ENCODE peak calls at places on chromosomes 16 and 17, in ten cellular contexts. O is central memory CD4-positive, alpha-beta T cell; A is stimulated activated CD4-positive, alpha-beta T cell treated with anti-CD3 and anti-CD28 coated beads, TNF-alpha, amount 100 ng/mL, for 48 hours; F is A172; M is psoas muscle; H is EL; K is NCI-H1694; J is mesenchymal stem cell; U is Panc1; T is gastrocnemius medialis. C is an unnamed sample.

GRCh38 chr16:53775106-53775820 is 71.3 kb downstream of the FTO start:
- DNase-seq in T (no peak), F (no peak), K (no peak), M (no peak), O (no peak), U (no peak), H (peak), J (peak), A (no peak), C (peak)

GRCh38 chr17:60524463-60525346 is 1.3 kb downstream of the APPBP2 start:
- DNase-seq in M (no peak), F (peak), A (no peak), K (peak), T (no peak), J (peak), H (peak), U (no peak), O (no peak), C (peak)

GRCh38 chr17:75262112-75262606 is 480 bp downstream of the MRPS7 start:
- DNase-seq in T (no peak), U (no peak), J (no peak), H (no peak), K (no peak), O (no peak), M (peak), A (no peak), F (peak), C (no peak)

GRCh38 chr16:85253127-85253941 is 141.1 kb upstream of the CIBAR2 start:
- DNase-seq in J (peak), T (peak), U (no peak), F (no peak), M (peak), K (peak), O (peak), H (peak), A (peak), C (peak)

GRCh38 chr16:3022208-3022696 is 1.5 kb downstream of the HCFC1R1 start:
- DNase-seq in M (peak), A (peak), H (peak), F (peak), U (peak), O (peak), J (peak), T (peak), K (no peak), C (peak)

GRCh38 chr17:74151551-74152315 is 51.7 kb upstream of the RPL38 start:
- DNase-seq in T (no peak), K (no peak), A (no peak), M (no peak), F (no peak), O (no peak), H (no peak), U (no peak), J (no peak), C (no peak)

GRCh38 chr16:84786605-84787302 is 33.0 kb upstream of the CRISPLD2 start:
- DNase-seq in M (no peak), U (no peak), K (no peak), J (no peak), A (no peak), O (no peak), F (no peak), T (no peak), H (no peak), C (no peak)

GRCh38 chr16:85444879-85445778 is 168.0 kb upstream of the GSE1 start:
- DNase-seq in J (no peak), A (no peak), H (no peak), K (peak), U (no peak), F (no peak), M (no peak), O (no peak), T (no peak), C (no peak)

GRCh38 chr16:83520596-83520995 is 287.2 kb upstream of the HSBP1 start:
- DNase-seq in U (no peak), F (no peak), H (no peak), K (no peak), T (no peak), M (no peak), A (no peak), J (no peak), O (no peak), C (no peak)

GRCh38 chr17:76024353-76024752 is 2.8 kb downstream of the EVPL start:
- DNase-seq in A (no peak), M (no peak), U (no peak), T (no peak), J (no peak), H (no peak), K (no peak), F (no peak), O (no peak), C (no peak)

GRCh38 chr17:77450742-77451270 is 310.0 kb downstream of the SEC14L1 start:
- DNase-seq in U (no peak), J (no peak), T (no peak), A (no peak), H (no peak), K (no peak), M (no peak), F (no peak), O (no peak), C (no peak)

GRCh38 chr16:317583-317982 is 34.6 kb downstream of the PDIA2 start:
- DNase-seq in A (no peak), O (no peak), T (no peak), M (no peak), H (no peak), J (no peak), U (no peak), K (no peak), F (no peak), C (no peak)

GRCh38 chr17:4249452-4250029 is 14.2 kb downstream of the ANKFY1 start:
- DNase-seq in U (no peak), T (no peak), F (peak), J (peak), A (no peak), M (no peak), H (peak), O (peak), K (no peak), C (peak)

GRCh38 chr17:59643159-59643857 is 23.6 kb downstream of the CLTC start:
- DNase-seq in U (no peak), H (no peak), M (no peak), T (no peak), K (no peak), O (no peak), F (peak), J (peak), A (no peak), C (peak)

GRCh38 chr16:79869304-79870015 is 268.9 kb upstream of the MAF start:
- DNase-seq in T (no peak), U (no peak), J (no peak), M (no peak), F (no peak), O (no peak), A (no peak), K (no peak), H (no peak), C (no peak)

GRCh38 chr16:57514891-57515600 is 21.3 kb downstream of the CCDC102A start:
- DNase-seq in M (peak), T (no peak), H (no peak), J (no peak), U (no peak), A (no peak), O (no peak), K (no peak), F (no peak), C (no peak)

GRCh38 chr17:55304171-55304859 is 39.6 kb downstream of the HLF start:
- DNase-seq in O (no peak), F (no peak), T (no peak), U (no peak), A (no peak), M (no peak), H (peak), J (no peak), K (no peak), C (no peak)

GRCh38 chr17:28008526-28008925 is 34.0 kb upstream of the NLK start:
- DNase-seq in M (no peak), T (no peak), O (no peak), U (no peak), A (no peak), J (peak), F (peak), H (peak), K (no peak), C (peak)

GRCh38 chr17:35116845-35117244 is 2.8 kb downstream of the RAD51D start:
- DNase-seq in A (no peak), H (no peak), T (no peak), U (no peak), J (no peak), O (no peak), F (no peak), M (no peak), K (no peak), C (no peak)

GRCh38 chr17:33444731-33445130 is 151.6 kb upstream of the ASIC2 start:
- DNase-seq in F (no peak), H (no peak), T (no peak), A (no peak), J (peak), O (no peak), M (no peak), K (no peak), U (no peak), C (peak)

GRCh38 chr16:10862432-10862831 is 14.6 kb upstream of the CIITA start:
- DNase-seq in K (no peak), U (peak), F (peak), H (peak), A (no peak), T (peak), M (no peak), O (no peak), J (no peak), C (peak)